ENCODE peak calls at places on chromosome 1, in nine cellular contexts. R is T-helper 17 cell; C is kidney tubule cell; I is activated CD4-positive, alpha-beta memory T cell treated with anti-CD3 and anti-CD28 coated beads for 36 hours; V is amygdala; D is T-cell; L is nucleus accumbens; S is NCI-H2081; H is stimulated activated CD4-positive, alpha-beta T cell treated with anti-CD3 and anti-CD28 coated beads, TNF-alpha, amount 100 ng/mL, for 48 hours. P is an unnamed sample.

GRCh38 chr1:53617382-53618217 is 121.4 kb downstream of the GLIS1 start:
- DNase-seq in I (peak), H (no peak), R (no peak), S (no peak), D (no peak), V (no peak), C (no peak), L (no peak), P (no peak)

GRCh38 chr1:231182317-231182716 is 20.5 kb downstream of the TRIM67 start:
- DNase-seq in S (no peak), D (no peak), V (no peak), I (no peak), C (no peak), L (no peak), H (no peak), R (no peak), P (no peak)

GRCh38 chr1:217498209-217498608 is 132.7 kb downstream of the GPATCH2 start:
- DNase-seq in I (no peak), C (no peak), R (no peak), V (no peak), D (no peak), S (no peak), H (no peak), L (no peak), P (no peak)

GRCh38 chr1:113811353-113811887 is 856 bp downstream of the RSBN1 start:
- DNase-seq in V (peak), S (peak), L (no peak), D (no peak), H (no peak), I (peak), R (no peak), C (peak), P (peak)

GRCh38 chr1:110673197-110673701 is 1.5 kb downstream of the KCNA3 start:
- DNase-seq in H (no peak), I (peak), S (no peak), V (no peak), R (no peak), C (no peak), L (no peak), D (peak), P (no peak)

GRCh38 chr1:234620786-234621468 is 10.9 kb upstream of the IRF2BP2 start:
- DNase-seq in R (no peak), C (no peak), V (no peak), S (no peak), I (no peak), H (no peak), D (no peak), L (no peak), P (no peak)

GRCh38 chr1:26799479-26800133 is 11.9 kb downstream of the PIGV start:
- DNase-seq in R (no peak), C (peak), H (no peak), D (no peak), V (peak), S (no peak), L (peak), I (peak), P (peak)

GRCh38 chr1:153985341-153985912 is 712 bp downstream of the RAB13 start:
- DNase-seq in S (no peak), H (no peak), L (no peak), C (peak), I (peak), R (no peak), D (no peak), V (no peak), P (no peak)